ENCODE peak calls at places on chromosomes 1 and 21, in seven cellular contexts. X is heart left ventricle, T is breast epithelium, N is thyroid gland, I is HCT116, D is adrenal gland, Z is testis. H is an unnamed sample. For H3K4me1, the result is how much of the 10 kb centered on the place peaks cover.

GRCh38 chr1:109786107-109786470 is 22.4 kb upstream of the EPS8L3 start:
- DNase-seq in I (no peak), D (no peak), T (no peak), X (no peak), N (no peak), Z (no peak), H (no peak)

GRCh38 chr1:161721738-161722343 is 497 bp downstream of the FCRLB start:
- DNase-seq in Z (no peak), T (no peak), N (no peak), I (no peak), D (no peak), X (no peak), H (no peak)

GRCh38 chr1:42971848-42972291 is 13.2 kb upstream of the SLC2A1 start:
- DNase-seq in T (no peak), X (no peak), Z (no peak), I (no peak), N (no peak), D (no peak), H (peak)

GRCh38 chr1:12454406-12455391 is 163.3 kb downstream of the DHRS3 start:
- DNase-seq in N (peak), I (no peak), Z (no peak), T (peak), X (no peak), D (no peak), H (no peak)

GRCh38 chr1:192984058-192984457 is 75.1 kb downstream of the UCHL5 start:
- DNase-seq in D (no peak), N (no peak), X (no peak), Z (no peak), I (no peak), T (no peak), H (no peak)

GRCh38 chr1:116556289-116557006 is 14.4 kb downstream of the CD58 start:
- DNase-seq in N (no peak), T (peak), I (peak), X (no peak), Z (no peak), D (peak), H (peak)

GRCh38 chr1:10726355-10726754 is 70.1 kb downstream of the CASZ1 start:
- DNase-seq in D (no peak), N (peak), X (peak), T (peak), Z (peak), I (no peak), H (no peak)

GRCh38 chr1:156124557-156125483 is 10.3 kb downstream of the LMNA start:
- DNase-seq in N (no peak), I (no peak), X (no peak), Z (peak), D (peak), T (peak), H (peak)

GRCh38 chr1:89198500-89199072 is at the start of gene GBP4:
- DNase-seq in X (peak), D (peak), T (no peak), Z (peak), N (peak), I (no peak), H (peak)

GRCh38 chr1:29426701-29427279 is 190.5 kb downstream of the PTPRU start:
- DNase-seq in N (peak), D (no peak), I (no peak), T (no peak), Z (no peak), X (no peak), H (no peak)

GRCh38 chr1:203567596-203567995 is 59.0 kb upstream of the ATP2B4 start:
- DNase-seq in T (no peak), X (no peak), D (no peak), Z (no peak), N (no peak), I (no peak), H (no peak)

GRCh38 chr1:18599096-18599495 is 31.6 kb upstream of the PAX7 start:
- DNase-seq in T (no peak), X (no peak), Z (no peak), I (no peak), D (no peak), N (no peak), H (no peak)

GRCh38 chr1:44108971-44109370 is 9.7 kb upstream of the KLF17 start:
- DNase-seq in D (no peak), X (no peak), N (no peak), I (no peak), T (no peak), Z (no peak), H (no peak)

GRCh38 chr1:70760170-70760569 is 287.4 kb downstream of the PTGER3 start:
- DNase-seq in I (no peak), Z (no peak), D (no peak), N (no peak), T (no peak), X (no peak), H (no peak)

GRCh38 chr1:216822480-216822879 is 99.3 kb upstream of the ESRRG start:
- DNase-seq in N (no peak), T (no peak), Z (no peak), X (no peak), I (no peak), D (no peak), H (no peak)

GRCh38 chr1:10681296-10682113 is 114.9 kb downstream of the CASZ1 start:
- DNase-seq in X (no peak), D (no peak), N (no peak), T (no peak), I (no peak), Z (no peak), H (no peak)

GRCh38 chr1:197181982-197182381 is 35.5 kb upstream of the ASPM start:
- DNase-seq in N (no peak), D (no peak), Z (no peak), I (no peak), X (no peak), T (no peak), H (no peak)

GRCh38 chr1:228090613-228091081 is 8.1 kb downstream of the ARF1 start:
- DNase-seq in I (no peak), D (peak), T (no peak), N (no peak), X (peak), Z (no peak), H (no peak)

GRCh38 chr21:36854391-36854790 is 112.1 kb downstream of the HLCS start:
- DNase-seq in D (peak), N (no peak), X (no peak), Z (peak), T (no peak), I (no peak), H (no peak)

GRCh38 chr21:15820857-15821256 is 91.1 kb downstream of the USP25 start:
- DNase-seq in I (no peak), X (no peak), D (no peak), T (no peak), N (no peak), Z (no peak), H (no peak)

GRCh38 chr1:86775395-86775794 is 71.0 kb downstream of the SH3GLB1 start:
- DNase-seq in N (no peak), D (no peak), I (no peak), T (no peak), Z (no peak), X (no peak), H (no peak)

GRCh38 chr1:86773331-86774288 is 69.2 kb downstream of the SH3GLB1 start:
- DNase-seq in D (no peak), Z (no peak), N (no peak), X (no peak), T (no peak), I (no peak), H (no peak)

GRCh38 chr1:86778510-86779218 is 74.3 kb downstream of the SH3GLB1 start:
- DNase-seq in I (no peak), X (no peak), N (no peak), D (no peak), T (no peak), Z (no peak), H (no peak)

GRCh38 chr1:86774305-86775304 is 70.2 kb downstream of the SH3GLB1 start:
- DNase-seq in I (peak), Z (peak), T (no peak), D (peak), X (peak), N (no peak), H (peak)

GRCh38 chr1:86776108-86776507 is 71.7 kb downstream of the SH3GLB1 start:
- DNase-seq in X (no peak), T (no peak), I (no peak), Z (no peak), D (no peak), N (no peak), H (no peak)
- H3K4me1 ChIP-seq in X (under half), T (under half), I (under half), Z (under half), D (under half), N (under half), H (under half)

GRCh38 chr21:34530264-34530663 is 18.3 kb upstream of the KCNE1 start:
- DNase-seq in X (no peak), N (no peak), Z (no peak), T (no peak), D (no peak), I (no peak), H (no peak)

GRCh38 chr21:34526236-34526617 is 14.2 kb upstream of the KCNE1 start:
- DNase-seq in N (no peak), I (no peak), X (no peak), D (no peak), Z (no peak), T (no peak), H (no peak)

GRCh38 chr21:34524671-34525601 is 12.9 kb upstream of the KCNE1 start:
- DNase-seq in I (no peak), Z (peak), D (no peak), T (no peak), X (no peak), N (peak), H (no peak)

GRCh38 chr21:34528131-34528561 is 16.1 kb upstream of the KCNE1 start:
- DNase-seq in X (no peak), I (no peak), Z (no peak), T (no peak), D (no peak), N (no peak), H (no peak)

DNA sequence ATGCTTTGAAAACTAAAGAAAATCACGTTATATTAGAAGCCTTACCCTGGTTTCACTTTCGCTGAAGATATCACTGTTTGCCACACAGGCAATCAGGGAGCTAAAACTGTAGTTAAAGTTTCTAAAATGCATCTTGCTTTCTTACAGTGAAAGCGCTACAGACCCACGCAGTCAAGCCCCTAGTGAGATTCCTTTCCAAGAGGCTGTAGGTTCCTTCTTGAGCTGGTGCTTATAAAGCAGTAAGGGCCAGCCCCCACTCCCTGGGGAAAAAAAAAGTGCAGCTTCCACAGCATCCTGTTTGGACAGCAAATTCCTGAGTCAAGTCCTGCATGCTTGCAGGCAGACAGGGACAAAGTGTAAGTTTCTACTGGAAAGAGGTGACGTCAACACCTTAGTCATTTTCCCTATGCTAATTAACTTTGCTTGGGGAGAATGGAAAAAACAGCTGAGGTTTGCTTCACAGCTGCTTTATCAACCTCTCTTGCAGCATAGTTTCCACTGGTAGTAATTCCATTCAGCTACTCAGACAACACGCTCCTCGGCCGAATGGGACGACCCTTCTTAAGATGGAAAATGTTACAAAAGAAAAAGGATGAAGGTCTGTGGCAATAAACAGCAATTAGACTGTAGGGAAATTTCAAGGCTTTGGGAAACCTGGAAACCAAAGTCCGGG is 14.7 kb upstream of the KCNE1 start:
- DNase-seq in X (no peak), I (peak), D (peak), N (peak), T (peak), Z (peak), H (peak)
- H3K4me3 ChIP-seq in X (peak), I (no peak), D (no peak), N (peak), T (peak), Z (peak), H (peak)

DNA sequence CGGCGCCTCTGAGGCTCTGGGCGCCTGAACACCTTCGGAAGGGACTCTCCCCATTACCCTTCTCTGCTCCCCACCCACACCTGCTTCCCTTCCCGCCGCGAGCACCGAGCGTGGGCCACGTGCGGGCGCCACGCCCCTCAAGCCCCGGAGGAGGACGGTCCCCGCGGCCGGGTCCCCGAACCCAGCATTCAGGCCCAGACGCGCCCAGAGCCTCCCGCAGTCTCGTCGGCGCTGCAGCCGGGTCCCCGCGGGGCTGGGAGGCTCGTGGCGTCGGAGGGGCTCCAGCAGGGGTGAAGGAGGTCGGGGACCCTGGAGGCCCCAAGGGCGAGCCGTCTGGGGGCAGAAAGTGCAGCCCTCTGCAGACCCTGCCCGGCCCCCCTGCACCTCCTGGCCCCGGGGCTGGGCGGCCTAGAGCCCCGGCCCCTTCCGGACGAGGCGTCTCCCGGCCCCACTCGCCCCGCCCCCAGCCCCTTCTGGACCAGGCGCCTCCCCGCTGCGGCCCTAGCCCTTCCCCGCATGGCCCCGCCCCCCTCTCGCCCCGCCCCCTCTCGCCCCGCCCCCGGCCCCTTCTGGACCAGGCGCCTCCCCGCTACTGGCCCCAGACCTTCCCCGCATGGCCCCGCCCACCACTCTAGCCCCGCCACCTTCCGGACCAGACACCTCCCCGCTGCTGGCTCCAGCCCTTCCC is 378 bp upstream of the SMIM1 start:
- DNase-seq in N (peak), Z (peak), D (peak), X (peak), T (peak), I (peak), H (peak)
- TF ChIP-seq POLR2A in N (no peak), Z (no peak), D (peak), X (peak), T (peak), I (no peak), H (no peak)

GRCh38 chr1:212288614-212289013 is 3.4 kb downstream of the PPP2R5A start:
- DNase-seq in I (no peak), Z (no peak), D (no peak), T (no peak), X (no peak), N (no peak), H (no peak)
- H3K4me1 ChIP-seq in I (under half), Z (under half), D (under half), T (under half), X (half or more), N (under half), H (under half)

GRCh38 chr1:170164103-170164763 is 18.5 kb downstream of the NTMT2 start:
- DNase-seq in N (no peak), T (no peak), X (no peak), I (no peak), Z (no peak), D (no peak), H (no peak)
- H3K4me3 ChIP-seq in N (no peak), T (no peak), X (no peak), I (no peak), Z (no peak), D (no peak), H (no peak)

DNA sequence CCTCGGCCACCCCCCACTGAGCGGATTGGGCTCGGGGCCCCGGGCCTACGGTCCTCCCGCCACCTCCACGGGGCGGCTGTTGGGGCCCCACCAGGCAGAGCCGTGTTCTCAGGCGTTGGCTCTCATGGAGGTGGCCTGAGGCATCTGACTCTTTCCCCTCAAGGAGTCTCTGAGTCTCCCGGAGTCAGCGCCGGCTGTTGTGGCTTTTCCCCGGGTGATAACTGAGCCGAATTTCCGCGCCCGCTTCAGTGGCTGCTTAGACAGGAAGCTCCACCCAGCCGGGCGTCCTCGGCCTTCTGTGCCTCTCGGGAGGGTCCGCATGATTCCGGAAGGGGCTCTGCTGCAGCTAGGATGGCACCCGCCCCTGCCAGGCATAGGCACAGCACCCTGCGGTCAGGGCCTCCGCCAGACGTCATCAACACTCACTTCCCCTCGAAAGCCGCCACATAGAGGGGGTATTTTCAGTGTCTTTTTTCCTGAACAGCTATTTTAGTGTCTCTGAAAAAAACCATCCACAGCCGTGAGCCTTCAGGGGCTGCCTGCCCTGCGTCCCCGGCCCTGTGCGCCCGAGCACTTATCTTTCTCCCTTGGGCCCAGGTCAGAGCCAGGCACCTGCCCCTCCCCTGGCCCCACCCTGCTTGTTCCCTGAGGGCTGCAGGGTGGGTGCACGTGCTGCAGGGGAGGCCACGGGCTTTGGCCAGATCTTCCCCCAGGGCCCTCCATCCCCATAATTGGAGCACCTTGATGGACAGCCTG is 72.9 kb downstream of the SKI start:
- DNase-seq in I (no peak), D (peak), X (peak), Z (peak), N (peak), T (peak), H (peak)
- TF ChIP-seq POLR2A in I (no peak), D (peak), X (no peak), Z (no peak), N (no peak), T (no peak), H (no peak)

DNA sequence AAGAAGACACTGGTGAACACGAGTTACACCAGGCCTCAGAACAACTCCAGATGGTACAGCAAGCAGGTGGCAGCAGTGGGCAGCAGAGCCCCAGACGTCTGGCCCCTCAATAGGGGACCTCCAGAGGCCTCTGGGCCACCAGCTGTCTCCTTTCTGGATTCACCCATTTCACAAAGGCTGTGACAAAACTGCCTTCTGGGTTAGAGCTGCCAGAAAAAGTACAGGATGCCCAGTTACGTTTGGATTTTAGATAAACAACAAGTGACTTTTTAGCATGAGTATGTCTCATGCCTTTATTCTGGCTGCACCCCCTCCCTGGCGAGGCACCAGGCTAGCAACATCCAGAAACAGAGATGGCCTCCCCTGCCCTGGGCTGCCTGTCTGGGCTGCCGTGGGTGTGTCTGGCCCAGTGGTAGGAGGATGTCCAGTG is 30.1 kb downstream of the ITPKB start:
- DNase-seq in X (no peak), I (no peak), Z (no peak), D (no peak), N (no peak), T (no peak), H (no peak)
- H3K4me1 ChIP-seq in X (half or more), I (under half), Z (under half), D (under half), N (under half), T (under half), H (under half)

GRCh38 chr1:31548899-31549806 is 27.2 kb upstream of the TINAGL1 start:
- DNase-seq in T (peak), D (peak), I (peak), Z (peak), N (peak), X (peak), H (peak)
- H3K4me3 ChIP-seq in T (no peak), D (no peak), I (peak), Z (no peak), N (no peak), X (peak), H (no peak)